ENCODE peak calls at places on chromosomes 1 and 21, in ten cellular contexts. Y is breast epithelium, V is GM23338, S is HL-60, J is sigmoid colon, X is suprapubic skin, Q is prostate gland, K is HCT116, I is stomach, T is SK-N-SH. W is an unnamed sample. For H3K27me3, the result is how much of the 10 kb centered on the place peaks cover.

GRCh38 chr1:21329209-21329844 is 39.1 kb upstream of the ECE1 start:
- DNase-seq in Q (no peak), T (no peak), Y (no peak), X (no peak), V (peak), I (peak), K (peak), S (no peak), J (no peak), W (no peak)

GRCh38 chr1:20339811-20340457 is 49.3 kb downstream of the VWA5B1 start:
- DNase-seq in T (peak), J (no peak), V (peak), Y (no peak), K (no peak), X (no peak), S (no peak), I (no peak), Q (no peak), W (no peak)

GRCh38 chr1:213123532-213123931 is 72.5 kb downstream of the RPS6KC1 start:
- DNase-seq in Q (no peak), J (no peak), Y (no peak), K (peak), I (no peak), X (no peak), T (no peak), S (no peak), V (no peak), W (no peak)

GRCh38 chr1:211637066-211637465 is 38.4 kb downstream of the NEK2 start:
- DNase-seq in Q (no peak), Y (no peak), X (no peak), I (peak), T (no peak), J (peak), V (no peak), S (no peak), K (no peak), W (no peak)

GRCh38 chr21:32381571-32381970 is 11.2 kb downstream of the URB1 start:
- DNase-seq in I (no peak), X (no peak), T (no peak), Y (no peak), K (no peak), V (no peak), J (no peak), Q (no peak), S (no peak), W (no peak)

GRCh38 chr1:115129071-115129640 is 39.9 kb upstream of the TSPAN2 start:
- DNase-seq in J (no peak), K (no peak), Y (no peak), S (no peak), X (no peak), Q (no peak), V (no peak), I (no peak), T (no peak), W (no peak)

GRCh38 chr1:167676916-167677848 is 44.6 kb upstream of the MPZL1 start:
- DNase-seq in J (no peak), X (no peak), V (no peak), I (no peak), Y (no peak), T (no peak), S (no peak), K (no peak), Q (no peak), W (no peak)

GRCh38 chr1:201141418-201141817 is 12.9 kb downstream of the TMEM9 start:
- DNase-seq in I (no peak), S (no peak), Y (no peak), X (no peak), K (no peak), Q (no peak), J (no peak), V (no peak), T (no peak), W (no peak)

GRCh38 chr1:205627956-205628355 is 3.9 kb downstream of the ELK4 start:
- DNase-seq in T (no peak), X (no peak), Y (no peak), V (no peak), Q (no peak), K (no peak), J (no peak), I (no peak), S (no peak), W (no peak)

GRCh38 chr21:18499761-18500376 is 96.3 kb upstream of the TMPRSS15 start:
- DNase-seq in I (peak), S (peak), Y (no peak), K (peak), J (no peak), V (peak), X (no peak), Q (no peak), T (peak), W (no peak)

GRCh38 chr1:65525297-65526048 is 105.0 kb downstream of the LEPR start:
- DNase-seq in Y (no peak), K (no peak), V (peak), I (peak), J (peak), X (no peak), T (peak), S (no peak), Q (no peak), W (no peak)

GRCh38 chr1:221778535-221779142 is 36.8 kb upstream of the DUSP10 start:
- DNase-seq in K (no peak), X (no peak), S (peak), J (no peak), Q (no peak), Y (no peak), I (no peak), T (no peak), V (no peak), W (no peak)

GRCh38 chr1:226002667-226003501 is 3.7 kb upstream of the SDE2 start:
- DNase-seq in I (peak), X (peak), Y (peak), T (peak), S (peak), V (peak), Q (peak), K (peak), J (peak), W (no peak)

GRCh38 chr1:226487921-226488320 is 60.6 kb upstream of the STUM start:
- DNase-seq in T (no peak), X (no peak), J (no peak), S (no peak), I (peak), V (no peak), K (no peak), Y (no peak), Q (no peak), W (no peak)

GRCh38 chr1:225754940-225755635 is 22.5 kb upstream of the SRP9 start:
- DNase-seq in Y (no peak), X (no peak), K (no peak), J (no peak), T (no peak), I (peak), Q (no peak), S (peak), V (no peak), W (no peak)

GRCh38 chr1:247419326-247419725 is 3.4 kb downstream of the NLRP3 start:
- DNase-seq in S (peak), K (no peak), I (no peak), Q (no peak), Y (no peak), X (no peak), J (no peak), V (no peak), T (no peak), W (no peak)

GRCh38 chr1:2044510-2045319 is 5.5 kb upstream of the PRKCZ start:
- DNase-seq in X (no peak), S (peak), J (peak), I (peak), Q (peak), K (no peak), T (peak), Y (peak), V (peak), W (no peak)
- H3K27me3 ChIP-seq in X (under half), S (under half), J (half or more), I (half or more), Q (under half), K (under half), T (under half), Y (under half), V (under half), W (under half)

GRCh38 chr1:193755441-193755840 is 569.0 kb upstream of the B3GALT2 start:
- DNase-seq in T (no peak), V (no peak), Y (no peak), K (no peak), I (no peak), S (no peak), Q (no peak), J (no peak), X (no peak), W (no peak)

GRCh38 chr1:193749868-193750267 is 563.5 kb upstream of the B3GALT2 start:
- DNase-seq in J (no peak), V (no peak), Q (no peak), T (no peak), K (no peak), I (no peak), S (no peak), X (no peak), Y (no peak), W (no peak)

GRCh38 chr1:193753038-193753756 is 566.8 kb upstream of the B3GALT2 start:
- DNase-seq in V (no peak), Y (no peak), S (no peak), K (no peak), X (no peak), T (no peak), J (no peak), Q (no peak), I (no peak), W (no peak)

DNA sequence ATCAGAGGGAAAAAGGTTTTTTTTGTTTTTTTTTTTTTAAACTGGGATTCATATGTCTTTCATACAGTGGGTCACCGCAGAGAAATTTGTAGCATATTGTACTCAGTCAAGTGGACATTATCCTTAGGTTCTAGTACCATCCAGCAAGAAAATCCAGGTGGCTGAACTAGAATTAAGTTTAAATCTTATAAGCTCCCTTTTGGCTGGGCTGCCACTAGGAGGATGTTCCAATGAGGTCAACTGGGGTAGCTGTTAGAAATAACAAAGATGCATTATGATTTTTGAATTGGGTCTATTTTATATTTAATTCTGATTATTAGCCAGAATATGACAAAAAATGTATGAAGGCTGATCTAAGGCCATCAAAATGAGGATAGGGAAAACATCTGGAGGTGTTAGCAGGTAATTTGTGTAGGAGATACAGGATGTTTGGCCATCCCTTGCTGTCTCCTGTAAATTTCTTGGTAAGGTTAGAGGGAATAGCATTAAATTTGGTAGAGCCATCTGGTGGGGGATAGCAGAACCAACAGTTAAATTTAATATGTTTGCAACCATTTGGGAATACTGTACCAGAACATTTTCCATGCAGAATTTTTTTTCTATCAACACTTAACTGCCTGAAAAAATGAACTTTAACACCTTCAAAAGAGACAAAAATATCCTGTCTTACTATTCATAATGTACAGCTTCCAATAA is 568.5 kb upstream of the B3GALT2 start:
- DNase-seq in K (peak), I (no peak), Y (no peak), Q (no peak), X (no peak), S (no peak), V (peak), T (no peak), J (no peak), W (no peak)
- H3K27ac ChIP-seq in K (no peak), I (no peak), Y (no peak), Q (no peak), X (no peak), S (no peak), V (no peak), T (no peak), J (no peak), W (no peak)

GRCh38 chr1:54927475-54928240 is 40.7 kb upstream of the DHCR24 start:
- DNase-seq in Y (peak), X (peak), T (no peak), J (no peak), I (peak), S (no peak), V (no peak), K (no peak), Q (peak), W (no peak)
- TF ChIP-seq POLR2AphosphoS5 in Y (no peak), X (no peak), T (no peak), J (no peak), I (no peak), S (no peak), V (no peak), K (no peak), Q (peak), W (peak)

GRCh38 chr1:30888391-30888790 is 20.2 kb downstream of the SDC3 start:
- DNase-seq in Y (peak), I (no peak), K (no peak), Q (peak), X (no peak), S (no peak), V (no peak), T (no peak), J (peak), W (no peak)
- H3K27me3 ChIP-seq in Y (under half), I (under half), K (under half), Q (under half), X (under half), S (under half), V (under half), T (under half), J (under half), W (under half)

W was measured in vagina.